ENCODE peak calls at places on chromosomes 16 and 17, in ten cellular contexts. One of them, this sample, is unnamed.

GRCh38 chr16:71626018-71626857 is at the start of gene MARVELD3:
- DNase-seq in fibroblast of pulmonary artery: no peak
- DNase-seq in Peyer's patch: no peak
- DNase-seq in dorsolateral prefrontal cortex: no peak
- DNase-seq in neuronal stem cell: no peak
- DNase-seq in A549: peak; percentile 17
- DNase-seq in upper lobe of right lung: peak; percentile 93
- DNase-seq in mucosa of descending colon: peak; percentile 97
- DNase-seq in CD8-positive, alpha-beta T cell: peak; percentile 30
- DNase-seq in cardiac muscle cell: peak; percentile 24
- DNase-seq in this sample: peak; percentile 56

GRCh38 chr16:67339453-67339852 is 12.8 kb downstream of the LRRC36 start:
- DNase-seq in fibroblast of pulmonary artery: peak; percentile 56
- DNase-seq in Peyer's patch: no peak
- DNase-seq in dorsolateral prefrontal cortex: no peak
- DNase-seq in neuronal stem cell: no peak
- DNase-seq in A549: no peak
- DNase-seq in upper lobe of right lung: no peak
- DNase-seq in mucosa of descending colon: no peak
- DNase-seq in CD8-positive, alpha-beta T cell: no peak
- DNase-seq in cardiac muscle cell: no peak
- DNase-seq in this sample: no peak

GRCh38 chr17:20271016-20271610 is 196.2 kb downstream of the LGALS9B start:
- DNase-seq in fibroblast of pulmonary artery: no peak
- DNase-seq in Peyer's patch: no peak
- DNase-seq in dorsolateral prefrontal cortex: no peak
- DNase-seq in neuronal stem cell: no peak
- DNase-seq in A549: no peak
- DNase-seq in upper lobe of right lung: no peak
- DNase-seq in mucosa of descending colon: no peak
- DNase-seq in CD8-positive, alpha-beta T cell: no peak
- DNase-seq in cardiac muscle cell: no peak
- DNase-seq in this sample: no peak

GRCh38 chr16:68778551-68779231 is 41.6 kb downstream of the CDH1 start:
- DNase-seq in fibroblast of pulmonary artery: no peak
- DNase-seq in Peyer's patch: no peak
- DNase-seq in dorsolateral prefrontal cortex: no peak
- DNase-seq in neuronal stem cell: no peak
- DNase-seq in A549: no peak
- DNase-seq in upper lobe of right lung: no peak
- DNase-seq in mucosa of descending colon: no peak
- DNase-seq in CD8-positive, alpha-beta T cell: no peak
- DNase-seq in cardiac muscle cell: peak; percentile 15
- DNase-seq in this sample: peak; percentile 97

GRCh38 chr17:75093543-75094158 is 5.9 kb downstream of the SLC16A5 start:
- DNase-seq in fibroblast of pulmonary artery: no peak
- DNase-seq in Peyer's patch: no peak
- DNase-seq in dorsolateral prefrontal cortex: no peak
- DNase-seq in neuronal stem cell: no peak
- DNase-seq in A549: no peak
- DNase-seq in upper lobe of right lung: no peak
- DNase-seq in mucosa of descending colon: no peak
- DNase-seq in CD8-positive, alpha-beta T cell: no peak
- DNase-seq in cardiac muscle cell: no peak
- DNase-seq in this sample: no peak

GRCh38 chr17:40981115-40981514 is 3.0 kb downstream of the KRT40 start:
- DNase-seq in fibroblast of pulmonary artery: no peak
- DNase-seq in Peyer's patch: no peak
- DNase-seq in dorsolateral prefrontal cortex: no peak
- DNase-seq in neuronal stem cell: no peak
- DNase-seq in A549: no peak
- DNase-seq in upper lobe of right lung: no peak
- DNase-seq in mucosa of descending colon: no peak
- DNase-seq in CD8-positive, alpha-beta T cell: no peak
- DNase-seq in cardiac muscle cell: no peak
- DNase-seq in this sample: no peak

GRCh38 chr17:46952115-46952514 is 26.9 kb downstream of the RPRML start:
- DNase-seq in fibroblast of pulmonary artery: no peak
- DNase-seq in Peyer's patch: no peak
- DNase-seq in dorsolateral prefrontal cortex: no peak
- DNase-seq in neuronal stem cell: no peak
- DNase-seq in A549: no peak
- DNase-seq in upper lobe of right lung: no peak
- DNase-seq in mucosa of descending colon: no peak
- DNase-seq in CD8-positive, alpha-beta T cell: no peak
- DNase-seq in cardiac muscle cell: no peak
- DNase-seq in this sample: no peak

GRCh38 chr17:17751489-17751995 is 70.3 kb downstream of the RAI1 start:
- DNase-seq in fibroblast of pulmonary artery: no peak
- DNase-seq in Peyer's patch: peak; percentile 25
- DNase-seq in dorsolateral prefrontal cortex: no peak
- DNase-seq in neuronal stem cell: no peak
- DNase-seq in A549: no peak
- DNase-seq in upper lobe of right lung: no peak
- DNase-seq in mucosa of descending colon: no peak
- DNase-seq in CD8-positive, alpha-beta T cell: peak; percentile 83
- DNase-seq in cardiac muscle cell: no peak
- DNase-seq in this sample: no peak

GRCh38 chr17:74198694-74199093 is 4.8 kb upstream of the RPL38 start:
- DNase-seq in fibroblast of pulmonary artery: no peak
- DNase-seq in Peyer's patch: no peak
- DNase-seq in dorsolateral prefrontal cortex: no peak
- DNase-seq in neuronal stem cell: no peak
- DNase-seq in A549: no peak
- DNase-seq in upper lobe of right lung: no peak
- DNase-seq in mucosa of descending colon: no peak
- DNase-seq in CD8-positive, alpha-beta T cell: no peak
- DNase-seq in cardiac muscle cell: no peak
- DNase-seq in this sample: no peak

GRCh38 chr17:73338050-73338491 is 26.3 kb upstream of the CDC42EP4 start:
- DNase-seq in fibroblast of pulmonary artery: no peak
- DNase-seq in Peyer's patch: no peak
- DNase-seq in dorsolateral prefrontal cortex: no peak
- DNase-seq in neuronal stem cell: no peak
- DNase-seq in A549: no peak
- DNase-seq in upper lobe of right lung: no peak
- DNase-seq in mucosa of descending colon: no peak
- DNase-seq in CD8-positive, alpha-beta T cell: no peak
- DNase-seq in cardiac muscle cell: no peak
- DNase-seq in this sample: no peak

GRCh38 chr16:74448990-74449389 is 27.7 kb upstream of the CLEC18B start:
- DNase-seq in fibroblast of pulmonary artery: peak; percentile 97
- DNase-seq in Peyer's patch: peak; percentile 17
- DNase-seq in dorsolateral prefrontal cortex: no peak
- DNase-seq in neuronal stem cell: no peak
- DNase-seq in A549: peak; percentile 59
- DNase-seq in upper lobe of right lung: no peak
- DNase-seq in mucosa of descending colon: peak; percentile 37
- DNase-seq in CD8-positive, alpha-beta T cell: no peak
- DNase-seq in cardiac muscle cell: no peak
- DNase-seq in this sample: no peak

DNA sequence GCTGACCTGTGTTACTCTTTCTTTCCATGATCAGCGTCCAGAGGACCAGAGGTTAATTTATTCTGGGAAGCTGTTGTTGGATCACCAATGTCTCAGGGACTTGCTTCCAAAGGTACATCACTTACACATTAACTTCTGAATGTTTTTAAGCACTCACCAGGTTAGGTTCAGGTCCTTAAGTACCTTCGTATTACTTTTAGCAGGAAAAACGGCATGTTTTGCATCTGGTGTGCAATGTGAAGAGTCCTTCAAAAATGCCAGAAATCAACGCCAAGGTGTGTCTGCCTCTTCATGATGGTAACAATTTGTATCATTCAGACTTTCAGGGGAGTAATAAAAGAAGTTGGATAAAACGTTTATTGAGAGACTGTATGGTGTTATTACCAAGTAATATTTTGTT is 3.3 kb downstream of the HERPUD1 start:
- DNase-seq in fibroblast of pulmonary artery: no peak
- DNase-seq in Peyer's patch: no peak
- DNase-seq in dorsolateral prefrontal cortex: no peak
- DNase-seq in neuronal stem cell: no peak
- DNase-seq in A549: no peak
- DNase-seq in upper lobe of right lung: no peak
- DNase-seq in mucosa of descending colon: no peak
- DNase-seq in CD8-positive, alpha-beta T cell: no peak
- DNase-seq in cardiac muscle cell: no peak
- DNase-seq in this sample: no peak
- H3K4me3 ChIP-seq in fibroblast of pulmonary artery: peak overlapping the region; percentile 97
- H3K4me3 ChIP-seq in Peyer's patch: peak overlapping the region; percentile 80
- H3K4me3 ChIP-seq in dorsolateral prefrontal cortex: peak overlapping the region; percentile 98
- H3K4me3 ChIP-seq in neuronal stem cell: no peak overlapping the region
- H3K4me3 ChIP-seq in A549: no peak overlapping the region
- H3K4me3 ChIP-seq in upper lobe of right lung: peak overlapping the region; percentile 84
- H3K4me3 ChIP-seq in mucosa of descending colon: no peak overlapping the region
- H3K4me3 ChIP-seq in CD8-positive, alpha-beta T cell: no peak overlapping the region
- H3K4me3 ChIP-seq in cardiac muscle cell: no peak overlapping the region
- H3K4me3 ChIP-seq in this sample: no peak overlapping the region

DNA sequence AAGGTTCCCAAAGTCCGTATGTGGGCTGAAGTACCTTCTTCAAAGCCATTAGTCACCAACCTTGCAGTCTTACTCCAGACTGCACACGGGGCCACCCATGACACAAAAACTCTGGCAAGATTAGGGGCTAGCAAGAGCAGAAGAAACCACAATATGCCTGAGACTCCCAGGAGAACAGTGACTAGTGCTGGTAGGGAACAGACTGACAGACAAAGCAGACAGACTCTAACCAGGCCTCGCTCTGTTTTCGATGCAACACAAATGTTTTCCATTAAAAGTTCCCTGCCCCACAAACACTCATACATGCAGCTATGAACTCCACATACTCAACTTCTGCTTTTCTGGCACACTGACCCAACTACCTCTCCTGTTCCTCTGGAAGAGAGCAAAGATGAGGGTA is 102.2 kb downstream of the HIC1 start:
- DNase-seq in fibroblast of pulmonary artery: peak; percentile 61
- DNase-seq in Peyer's patch: no peak
- DNase-seq in dorsolateral prefrontal cortex: no peak
- DNase-seq in neuronal stem cell: no peak
- DNase-seq in A549: no peak
- DNase-seq in upper lobe of right lung: no peak
- DNase-seq in mucosa of descending colon: no peak
- DNase-seq in CD8-positive, alpha-beta T cell: no peak
- DNase-seq in cardiac muscle cell: no peak
- DNase-seq in this sample: no peak
- H3K4me3 ChIP-seq in fibroblast of pulmonary artery: no peak overlapping the region
- H3K4me3 ChIP-seq in Peyer's patch: no peak overlapping the region
- H3K4me3 ChIP-seq in dorsolateral prefrontal cortex: no peak overlapping the region
- H3K4me3 ChIP-seq in neuronal stem cell: no peak overlapping the region
- H3K4me3 ChIP-seq in A549: no peak overlapping the region
- H3K4me3 ChIP-seq in upper lobe of right lung: no peak overlapping the region
- H3K4me3 ChIP-seq in mucosa of descending colon: no peak overlapping the region
- H3K4me3 ChIP-seq in CD8-positive, alpha-beta T cell: no peak overlapping the region
- H3K4me3 ChIP-seq in cardiac muscle cell: no peak overlapping the region
- H3K4me3 ChIP-seq in this sample: no peak overlapping the region

DNA sequence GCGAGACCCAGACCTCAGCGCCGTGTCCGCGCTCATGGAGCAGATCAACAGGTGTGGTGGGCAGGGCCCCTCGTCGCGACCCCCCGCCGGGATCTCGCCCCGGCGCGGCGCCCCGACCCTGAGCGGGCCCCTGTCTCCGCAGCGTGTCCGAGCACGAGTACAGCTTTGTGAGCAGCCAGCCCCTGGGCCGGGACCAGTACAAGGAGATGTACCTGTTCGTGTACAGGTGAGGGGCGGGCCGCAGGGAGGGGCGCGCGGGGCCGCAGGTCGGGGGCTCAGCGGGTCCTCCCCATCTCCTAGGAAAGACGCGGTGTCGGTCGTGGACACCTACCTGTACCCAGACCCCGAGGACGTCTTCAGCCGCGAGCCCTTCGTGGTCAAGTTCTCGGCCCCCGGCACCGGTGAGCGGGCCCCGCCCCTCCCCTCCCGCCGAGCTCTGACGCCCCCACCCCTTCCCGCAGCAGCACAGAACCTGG is 870 bp downstream of the DNASE1L2 start:
- DNase-seq in fibroblast of pulmonary artery: no peak
- DNase-seq in Peyer's patch: no peak
- DNase-seq in dorsolateral prefrontal cortex: no peak
- DNase-seq in neuronal stem cell: no peak
- DNase-seq in A549: no peak
- DNase-seq in upper lobe of right lung: no peak
- DNase-seq in mucosa of descending colon: no peak
- DNase-seq in CD8-positive, alpha-beta T cell: no peak
- DNase-seq in cardiac muscle cell: no peak
- DNase-seq in this sample: no peak
- H3K4me3 ChIP-seq in fibroblast of pulmonary artery: no peak overlapping the region
- H3K4me3 ChIP-seq in Peyer's patch: peak overlapping the region; percentile 19
- H3K4me3 ChIP-seq in dorsolateral prefrontal cortex: no peak overlapping the region
- H3K4me3 ChIP-seq in neuronal stem cell: peak overlapping the region; percentile 67
- H3K4me3 ChIP-seq in A549: no peak overlapping the region
- H3K4me3 ChIP-seq in upper lobe of right lung: no peak overlapping the region
- H3K4me3 ChIP-seq in mucosa of descending colon: no peak overlapping the region
- H3K4me3 ChIP-seq in CD8-positive, alpha-beta T cell: no peak overlapping the region
- H3K4me3 ChIP-seq in cardiac muscle cell: peak overlapping the region; percentile 28
- H3K4me3 ChIP-seq in this sample: no peak overlapping the region

GRCh38 chr17:6554336-6554735 is 2.0 kb downstream of the PITPNM3 start:
- DNase-seq in fibroblast of pulmonary artery: no peak
- DNase-seq in Peyer's patch: no peak
- DNase-seq in dorsolateral prefrontal cortex: no peak
- DNase-seq in neuronal stem cell: no peak
- DNase-seq in A549: no peak
- DNase-seq in upper lobe of right lung: no peak
- DNase-seq in mucosa of descending colon: no peak
- DNase-seq in CD8-positive, alpha-beta T cell: no peak
- DNase-seq in cardiac muscle cell: no peak
- DNase-seq in this sample: no peak
- H3K4me3 ChIP-seq in fibroblast of pulmonary artery: no peak overlapping the region
- H3K4me3 ChIP-seq in Peyer's patch: no peak overlapping the region
- H3K4me3 ChIP-seq in dorsolateral prefrontal cortex: no peak overlapping the region
- H3K4me3 ChIP-seq in neuronal stem cell: no peak overlapping the region
- H3K4me3 ChIP-seq in A549: no peak overlapping the region
- H3K4me3 ChIP-seq in upper lobe of right lung: no peak overlapping the region
- H3K4me3 ChIP-seq in mucosa of descending colon: no peak overlapping the region
- H3K4me3 ChIP-seq in CD8-positive, alpha-beta T cell: no peak overlapping the region
- H3K4me3 ChIP-seq in cardiac muscle cell: no peak overlapping the region
- H3K4me3 ChIP-seq in this sample: no peak overlapping the region

GRCh38 chr17:55859518-55859917 is 108.7 kb downstream of the PCTP start:
- DNase-seq in fibroblast of pulmonary artery: no peak
- DNase-seq in Peyer's patch: no peak
- DNase-seq in dorsolateral prefrontal cortex: no peak
- DNase-seq in neuronal stem cell: no peak
- DNase-seq in A549: no peak
- DNase-seq in upper lobe of right lung: no peak
- DNase-seq in mucosa of descending colon: no peak
- DNase-seq in CD8-positive, alpha-beta T cell: no peak
- DNase-seq in cardiac muscle cell: no peak
- DNase-seq in this sample: no peak
- H3K4me3 ChIP-seq in fibroblast of pulmonary artery: no peak overlapping the region
- H3K4me3 ChIP-seq in Peyer's patch: no peak overlapping the region
- H3K4me3 ChIP-seq in dorsolateral prefrontal cortex: no peak overlapping the region
- H3K4me3 ChIP-seq in neuronal stem cell: no peak overlapping the region
- H3K4me3 ChIP-seq in A549: no peak overlapping the region
- H3K4me3 ChIP-seq in upper lobe of right lung: no peak overlapping the region
- H3K4me3 ChIP-seq in mucosa of descending colon: no peak overlapping the region
- H3K4me3 ChIP-seq in CD8-positive, alpha-beta T cell: no peak overlapping the region
- H3K4me3 ChIP-seq in cardiac muscle cell: no peak overlapping the region
- H3K4me3 ChIP-seq in this sample: no peak overlapping the region

DNA sequence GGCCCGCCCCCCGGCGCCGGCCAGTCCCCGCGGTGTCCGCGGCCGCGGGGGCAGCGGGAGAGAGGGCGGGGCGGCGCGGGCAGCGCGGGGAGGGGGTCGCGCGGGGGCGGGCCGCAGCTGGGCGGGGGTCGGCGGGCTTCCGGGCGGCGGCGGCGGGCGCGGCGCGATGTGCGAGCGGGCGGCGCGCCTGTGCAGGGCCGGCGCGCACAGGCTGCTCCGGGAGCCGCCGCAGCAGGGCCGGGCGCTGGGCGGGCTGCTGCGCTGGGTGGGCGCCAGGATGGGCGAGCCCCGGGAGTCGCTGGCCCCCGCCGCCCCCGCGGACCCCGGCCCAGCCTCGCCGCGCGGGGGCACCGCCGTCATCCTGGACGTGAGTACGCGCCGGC is 430 bp downstream of the NECAB2 start:
- DNase-seq in fibroblast of pulmonary artery: no peak
- DNase-seq in Peyer's patch: no peak
- DNase-seq in dorsolateral prefrontal cortex: no peak
- DNase-seq in neuronal stem cell: no peak
- DNase-seq in A549: no peak
- DNase-seq in upper lobe of right lung: no peak
- DNase-seq in mucosa of descending colon: no peak
- DNase-seq in CD8-positive, alpha-beta T cell: no peak
- DNase-seq in cardiac muscle cell: peak; percentile 50
- DNase-seq in this sample: no peak
- H3K4me3 ChIP-seq in fibroblast of pulmonary artery: no peak overlapping the region
- H3K4me3 ChIP-seq in Peyer's patch: no peak overlapping the region
- H3K4me3 ChIP-seq in dorsolateral prefrontal cortex: no peak overlapping the region
- H3K4me3 ChIP-seq in neuronal stem cell: peak overlapping the region; percentile 83
- H3K4me3 ChIP-seq in A549: no peak overlapping the region
- H3K4me3 ChIP-seq in upper lobe of right lung: no peak overlapping the region
- H3K4me3 ChIP-seq in mucosa of descending colon: no peak overlapping the region
- H3K4me3 ChIP-seq in CD8-positive, alpha-beta T cell: no peak overlapping the region
- H3K4me3 ChIP-seq in cardiac muscle cell: no peak overlapping the region
- H3K4me3 ChIP-seq in this sample: no peak overlapping the region

This sample was measured in LNCaP clone FGC.